ENCODE peak calls at places on chromosomes 5 and 9, in six cellular contexts. X is adrenal gland, A is ovary, F is gastrocnemius medialis, Z is IMR-90, U is endothelial cell of umbilical vein. J is an unnamed sample.

GRCh38 chr5:38473008-38473407 is 83.4 kb downstream of the LIFR start:
- DNase-seq in X (no peak), A (no peak), F (no peak), Z (no peak), U (peak; percentile 37), J (no peak)

GRCh38 chr5:93622240-93622885 is 39.3 kb downstream of the NR2F1 start:
- DNase-seq in X (no peak), A (peak; percentile 45), F (no peak), Z (peak; percentile 77), U (no peak), J (no peak)

GRCh38 chr5:76401801-76402250 is 1.3 kb upstream of the IQGAP2 start:
- DNase-seq in X (peak; percentile 31), A (no peak), F (no peak), Z (no peak), U (no peak), J (no peak)

GRCh38 chr9:37911271-37911681 is 7.3 kb upstream of the SLC25A51 start:
- DNase-seq in X (no peak), A (no peak), F (no peak), Z (peak; percentile 41), U (no peak), J (no peak)

GRCh38 chr5:157265714-157266285 is at the start of gene CYFIP2:
- DNase-seq in X (peak; percentile 53), A (peak; percentile 33), F (no peak), Z (peak; percentile 4), U (peak; percentile 30), J (peak; percentile 13)

GRCh38 chr5:113764382-113764781 is 250.9 kb downstream of the YTHDC2 start:
- DNase-seq in X (no peak), A (no peak), F (no peak), Z (no peak), U (no peak), J (no peak)

GRCh38 chr5:87949665-87950640 is 318.7 kb downstream of the TMEM161B start:
- DNase-seq in X (no peak), A (no peak), F (no peak), Z (no peak), U (no peak), J (no peak)

GRCh38 chr5:156096259-156096658 is 230.7 kb upstream of the SGCD start:
- DNase-seq in X (no peak), A (no peak), F (no peak), Z (peak; percentile 42), U (no peak), J (no peak)

GRCh38 chr5:97071101-97071500 is 71.3 kb downstream of the LIX1 start:
- DNase-seq in X (peak; percentile 58), A (peak; percentile 48), F (peak; percentile 5), Z (peak; percentile 93), U (no peak), J (no peak)

GRCh38 chr5:124584991-124585715 is 161.3 kb downstream of the ZNF608 start:
- DNase-seq in X (no peak), A (no peak), F (no peak), Z (peak; percentile 31), U (no peak), J (no peak)

DNA sequence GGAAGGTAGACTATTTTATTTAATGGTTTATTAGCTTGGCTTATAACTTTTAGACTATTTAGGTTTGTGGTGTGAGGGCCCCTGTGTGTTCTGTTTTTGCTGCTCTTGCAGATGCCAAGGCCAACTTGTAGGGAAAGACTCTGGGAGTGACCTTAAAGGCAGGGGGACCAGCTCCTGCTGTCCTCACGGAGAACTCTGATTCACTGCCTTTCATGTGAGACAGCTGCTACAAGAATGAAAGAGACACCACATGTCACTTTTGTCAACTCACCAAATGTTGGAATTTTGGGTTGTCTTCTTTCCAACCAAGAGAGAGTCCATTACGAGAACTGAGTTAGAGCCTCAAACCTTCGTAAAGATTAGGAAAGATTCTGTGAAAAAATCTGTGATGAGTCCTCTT is 258.3 kb upstream of the ADAMTSL1 start:
- DNase-seq in X (no peak), A (no peak), F (no peak), Z (no peak), U (no peak), J (no peak)
- H3K27me3 ChIP-seq in X (no peaks in the 10 kb centered on the region), A (no peaks in the 10 kb centered on the region), F (no peaks in the 10 kb centered on the region), Z (peaks cover 7% of the 10 kb centered on the region), U (no peaks in the 10 kb centered on the region), J (no peaks in the 10 kb centered on the region)

DNA sequence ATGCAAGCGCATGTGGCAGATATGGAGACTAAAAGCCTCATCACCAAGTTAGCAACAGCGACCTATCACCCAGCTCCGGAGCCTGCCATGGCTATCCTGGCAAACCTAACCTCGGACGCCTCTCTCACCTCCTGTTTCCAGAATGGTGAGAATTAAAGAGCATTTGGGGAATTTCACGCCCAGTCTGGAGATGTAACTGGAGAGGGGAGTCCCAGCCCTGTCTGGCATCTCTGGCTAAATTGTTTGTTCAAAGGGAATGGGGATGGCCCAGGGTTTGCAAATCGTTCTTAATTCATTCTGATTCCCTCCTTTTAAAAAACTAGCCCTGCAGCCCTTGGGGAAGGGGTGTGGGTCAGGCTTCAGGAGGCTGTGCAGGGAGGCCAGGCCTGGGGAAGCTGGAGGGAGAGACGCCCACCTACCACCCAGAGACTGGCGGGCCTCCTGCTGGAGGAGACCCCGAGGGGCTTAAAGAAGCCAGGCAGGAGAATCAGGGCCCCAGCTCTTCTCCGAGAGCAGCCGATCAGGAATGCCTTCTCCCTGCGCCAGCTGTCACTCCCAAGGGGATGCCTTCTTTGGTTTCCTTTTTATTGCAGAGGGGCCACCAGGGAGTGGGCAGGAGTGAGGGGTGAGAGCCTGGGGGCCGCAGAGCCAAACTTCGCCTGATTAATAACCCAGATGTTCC is 971 bp upstream of the COL5A1 start:
- DNase-seq in X (no peak), A (no peak), F (no peak), Z (no peak), U (no peak), J (no peak)
- H3K4me3 ChIP-seq in X (no peak overlapping the region), A (peak overlapping the region; percentile 86), F (peak overlapping the region; percentile 47), Z (peak overlapping the region; percentile 39), U (peak overlapping the region; percentile 31), J (peak overlapping the region; percentile 41)

GRCh38 chr5:116090192-116090790 is 5.5 kb downstream of the COMMD10 start:
- DNase-seq in X (no peak), A (no peak), F (no peak), Z (no peak), U (no peak), J (no peak)

GRCh38 chr5:116088062-116088461 is 3.2 kb downstream of the COMMD10 start:
- DNase-seq in X (no peak), A (no peak), F (no peak), Z (no peak), U (no peak), J (no peak)

GRCh38 chr5:116084231-116084630 is 594 bp upstream of the COMMD10 start:
- DNase-seq in X (peak; percentile 33), A (peak; percentile 29), F (no peak), Z (peak; percentile 29), U (no peak), J (no peak)

GRCh38 chr5:116084891-116085715 is at the start of gene COMMD10:
- DNase-seq in X (peak; percentile 78), A (peak; percentile 77), F (peak; percentile 59), Z (peak; percentile 89), U (peak; percentile 77), J (peak; percentile 12)
- TF ChIP-seq POLR2A in X (peak; percentile 80), A (peak; percentile 63), F (peak; percentile 64), Z (peak; percentile 84), U (peak; percentile 74), J (no peak)

DNA sequence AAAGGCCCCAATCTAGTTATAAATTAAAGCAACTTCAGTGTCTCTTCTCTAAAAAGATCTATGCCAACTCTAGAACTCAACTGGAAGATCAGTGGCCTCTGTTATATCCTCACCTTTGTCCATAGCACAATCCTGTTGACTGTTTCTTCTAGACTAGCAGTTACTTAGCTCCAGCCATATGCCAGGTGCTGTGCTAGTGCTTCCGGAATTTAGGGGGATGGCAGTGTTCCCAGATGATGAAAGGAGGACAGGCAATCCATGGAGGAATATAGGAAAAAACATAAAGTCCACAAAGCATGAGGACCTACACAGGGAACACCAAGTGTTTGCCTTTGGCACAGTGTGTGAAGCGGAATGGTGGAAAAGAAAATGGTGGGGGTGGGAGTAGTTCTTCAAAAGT is 214.3 kb downstream of the MAPKAP1 start:
- DNase-seq in X (no peak), A (no peak), F (no peak), Z (no peak), U (no peak), J (no peak)
- H3K27me3 ChIP-seq in X (no peaks in the 10 kb centered on the region), A (no peaks in the 10 kb centered on the region), F (no peaks in the 10 kb centered on the region), Z (no peaks in the 10 kb centered on the region), U (no peaks in the 10 kb centered on the region), J (no peaks in the 10 kb centered on the region)

GRCh38 chr5:179839328-179840256 is 18.9 kb downstream of the SQSTM1 start:
- DNase-seq in X (peak; percentile 92), A (peak; percentile 23), F (no peak), Z (peak; percentile 39), U (no peak), J (no peak)
- H3K4me3 ChIP-seq in X (no peak overlapping the region), A (no peak overlapping the region), F (no peak overlapping the region), Z (no peak overlapping the region), U (no peak overlapping the region), J (no peak overlapping the region)

GRCh38 chr5:150409638-150410523 is 2.8 kb downstream of the CD74 start:
- DNase-seq in X (peak; percentile 91), A (peak; percentile 82), F (peak; percentile 68), Z (peak; percentile 88), U (peak; percentile 93), J (no peak)

GRCh38 chr5:150410524-150411244 is 2.0 kb downstream of the CD74 start:
- DNase-seq in X (peak; percentile 86), A (peak; percentile 83), F (peak; percentile 35), Z (peak; percentile 74), U (peak; percentile 78), J (no peak)

GRCh38 chr5:150413176-150413901 is 629 bp upstream of the CD74 start:
- DNase-seq in X (no peak), A (no peak), F (no peak), Z (no peak), U (no peak), J (no peak)

GRCh38 chr5:150412319-150413175 is at the start of gene CD74:
- DNase-seq in X (peak; percentile 94), A (peak; percentile 87), F (peak; percentile 32), Z (peak; percentile 20), U (peak; percentile 42), J (peak; percentile 78)

GRCh38 chr5:150411245-150411979 is 1.3 kb downstream of the CD74 start:
- DNase-seq in X (peak; percentile 84), A (peak; percentile 42), F (no peak), Z (peak; percentile 16), U (no peak), J (no peak)
- TF ChIP-seq POLR2A in X (peak; percentile 15), A (no peak), F (no peak), Z (no peak), U (no peak), J (no peak)